ENCODE peak calls at places on chromosomes 7 and 10, in six cellular contexts. Y, F, O, P, T and A are unnamed samples.

GRCh38 chr7:120966961-120967360 is 16.4 kb downstream of the ING3 start:
- DNase-seq in Y (no peak), F (no peak), O (no peak), P (no peak), T (no peak), A (no peak)

GRCh38 chr10:32266566-32266965 is 80.4 kb downstream of the EPC1 start:
- DNase-seq in Y (no peak), F (no peak), O (no peak), P (no peak), T (no peak), A (no peak)

GRCh38 chr7:126483972-126484371 is 768.8 kb downstream of the GRM8 start:
- DNase-seq in Y (no peak), F (no peak), O (no peak), P (no peak), T (no peak), A (no peak)

GRCh38 chr10:30063098-30063497 is 3.7 kb upstream of the JCAD start:
- DNase-seq in Y (no peak), F (no peak), O (peak), P (no peak), T (no peak), A (no peak)

GRCh38 chr10:4812952-4813351 is 13.1 kb upstream of the AKR1E2 start:
- DNase-seq in Y (no peak), F (peak), O (peak), P (no peak), T (no peak), A (no peak)

GRCh38 chr7:50369408-50370026 is 65.0 kb downstream of the IKZF1 start:
- DNase-seq in Y (no peak), F (no peak), O (no peak), P (no peak), T (no peak), A (no peak)

GRCh38 chr10:116312534-116312933 is 11.7 kb upstream of the CCDC172 start:
- DNase-seq in Y (no peak), F (no peak), O (no peak), P (no peak), T (no peak), A (no peak)

GRCh38 chr10:14282271-14282670 is 48.5 kb downstream of the FRMD4A start:
- DNase-seq in Y (no peak), F (no peak), O (no peak), P (no peak), T (no peak), A (no peak)

GRCh38 chr10:5547934-5548660 is 23.3 kb downstream of the CALML3 start:
- DNase-seq in Y (no peak), F (peak), O (no peak), P (no peak), T (no peak), A (no peak)

GRCh38 chr10:97069026-97069425 is 116.7 kb downstream of the SLIT1 start:
- DNase-seq in Y (no peak), F (no peak), O (no peak), P (no peak), T (no peak), A (no peak)

GRCh38 chr10:88991161-88991899 is 732 bp downstream of the FAS start:
- DNase-seq in Y (peak), F (peak), O (peak), P (peak), T (peak), A (peak)

GRCh38 chr10:7408003-7408493 is 2.8 kb downstream of the SFMBT2 start:
- DNase-seq in Y (peak), F (peak), O (no peak), P (peak), T (peak), A (peak)

GRCh38 chr7:157751951-157752673 is 415.3 kb downstream of the DNAJB6 start:
- DNase-seq in Y (no peak), F (no peak), O (no peak), P (no peak), T (no peak), A (no peak)

GRCh38 chr7:137661634-137662033 is 185.1 kb downstream of the DGKI start:
- DNase-seq in Y (no peak), F (peak), O (peak), P (no peak), T (no peak), A (no peak)